ENCODE peak calls at places on chromosomes 16 and 17, in six cellular contexts. X, S, A, L, F and V are unnamed samples. For H3K9me3, the result is how much of the 10 kb centered on the place peaks cover.

GRCh38 chr16:18804540-18804939 is 3.2 kb upstream of the ARL6IP1 start:
- DNase-seq in L (no peak), F (no peak), X (peak), A (no peak), S (no peak), V (no peak)

GRCh38 chr16:871562-872330 is 71.2 kb upstream of the GNG13 start:
- DNase-seq in A (no peak), X (no peak), L (no peak), S (no peak), F (no peak), V (no peak)

GRCh38 chr16:30054959-30055553 is 10.5 kb upstream of the ALDOA start:
- DNase-seq in L (no peak), A (peak), S (peak), X (peak), F (no peak), V (peak)

GRCh38 chr17:82097187-82097918 is 683 bp downstream of the FASN start:
- DNase-seq in X (no peak), S (no peak), A (peak), F (peak), L (no peak), V (peak)

GRCh38 chr17:17325228-17325627 is 22.1 kb downstream of the NT5M start:
- DNase-seq in S (no peak), L (no peak), A (no peak), X (no peak), F (no peak), V (no peak)

GRCh38 chr17:51059781-51060180 is 60.9 kb downstream of the SPAG9 start:
- DNase-seq in L (no peak), X (no peak), F (peak), S (no peak), A (peak), V (peak)

GRCh38 chr17:20116683-20117309 is 107.6 kb downstream of the SPECC1 start:
- DNase-seq in L (peak), F (peak), A (no peak), S (no peak), X (peak), V (peak)

GRCh38 chr17:66135896-66136295 is 56.0 kb downstream of the CEP112 start:
- DNase-seq in X (no peak), A (peak), L (no peak), F (peak), S (no peak), V (peak)

GRCh38 chr16:70736454-70737376 is 50.9 kb upstream of the MTSS2 start:
- DNase-seq in L (no peak), A (no peak), S (no peak), X (no peak), F (peak), V (no peak)

GRCh38 chr16:83344014-83344413 is 463.8 kb upstream of the HSBP1 start:
- DNase-seq in L (no peak), F (peak), A (no peak), X (no peak), S (no peak), V (peak)

GRCh38 chr16:48936811-48937210 is 326.8 kb upstream of the N4BP1 start:
- DNase-seq in F (no peak), S (no peak), A (no peak), L (no peak), X (no peak), V (no peak)

GRCh38 chr17:80746262-80746935 is 201.8 kb downstream of the RPTOR start:
- DNase-seq in L (no peak), X (no peak), F (no peak), A (no peak), S (no peak), V (no peak)

GRCh38 chr17:17313350-17313991 is 10.3 kb downstream of the NT5M start:
- DNase-seq in X (peak), S (peak), F (no peak), A (peak), L (no peak), V (no peak)

GRCh38 chr17:80365001-80365965 is 49.7 kb upstream of the ENDOV start:
- DNase-seq in L (no peak), A (no peak), X (no peak), S (no peak), F (no peak), V (no peak)

GRCh38 chr16:66588981-66589713 is 9.9 kb downstream of the CMTM2 start:
- DNase-seq in A (no peak), X (peak), L (no peak), F (peak), S (peak), V (peak)

GRCh38 chr17:4678448-4679026 is 25.4 kb downstream of the PELP1 start:
- DNase-seq in X (no peak), L (no peak), A (peak), F (peak), S (no peak), V (peak)

GRCh38 chr17:22411185-22411784 is 719.0 kb downstream of the KCNJ18 start:
- DNase-seq in F (no peak), A (no peak), L (no peak), S (no peak), X (no peak), V (no peak)

GRCh38 chr16:3689731-3690130 is 27.6 kb downstream of the TRAP1 start:
- DNase-seq in A (peak), S (no peak), X (no peak), L (no peak), F (no peak), V (no peak)

GRCh38 chr17:49360796-49361128 is 1.3 kb downstream of the ZNF652 start:
- DNase-seq in A (no peak), F (peak), X (no peak), S (no peak), L (no peak), V (no peak)

GRCh38 chr17:46072998-46073397 is 73.9 kb downstream of the STH start:
- DNase-seq in L (no peak), A (no peak), S (no peak), X (no peak), F (peak), V (peak)

GRCh38 chr17:15255713-15256454 is 9.2 kb downstream of the PMP22 start:
- DNase-seq in L (no peak), X (no peak), A (peak), S (no peak), F (peak), V (no peak)

GRCh38 chr17:74547264-74547663 is 1.3 kb upstream of the CD300C start:
- DNase-seq in L (no peak), S (no peak), X (no peak), F (no peak), A (no peak), V (no peak)

GRCh38 chr17:49191407-49191916 is 18.9 kb downstream of the GNGT2 start:
- DNase-seq in F (no peak), S (no peak), A (no peak), X (no peak), L (no peak), V (no peak)

GRCh38 chr17:48570325-48571023 is 7.7 kb downstream of the HOXB4 start:
- DNase-seq in S (no peak), F (peak), A (no peak), L (no peak), X (peak), V (peak)

GRCh38 chr17:57880086-57880456 is 30.2 kb upstream of the MRPS23 start:
- DNase-seq in X (no peak), L (no peak), A (peak), F (no peak), S (no peak), V (no peak)

GRCh38 chr17:1323336-1323735 is 43.9 kb downstream of the TRARG1 start:
- DNase-seq in A (no peak), F (no peak), S (no peak), X (no peak), L (no peak), V (no peak)

GRCh38 chr17:77366558-77367245 is 225.9 kb downstream of the SEC14L1 start:
- DNase-seq in L (no peak), X (no peak), F (peak), A (no peak), S (peak), V (peak)

GRCh38 chr17:28473542-28473941 is at the start of gene SLC13A2:
- DNase-seq in A (no peak), S (no peak), X (peak), L (no peak), F (no peak), V (no peak)

GRCh38 chr16:57394444-57394843 is 10.1 kb upstream of the CCL17 start:
- DNase-seq in X (no peak), A (peak), L (no peak), S (no peak), F (no peak), V (no peak)

GRCh38 chr17:1639549-1639948 is 6.0 kb downstream of the SCARF1 start:
- DNase-seq in F (no peak), L (no peak), X (no peak), A (no peak), S (no peak), V (no peak)

GRCh38 chr17:12959441-12959840 is 58.4 kb downstream of the ELAC2 start:
- DNase-seq in F (peak), S (no peak), A (peak), X (no peak), L (no peak), V (no peak)

DNA sequence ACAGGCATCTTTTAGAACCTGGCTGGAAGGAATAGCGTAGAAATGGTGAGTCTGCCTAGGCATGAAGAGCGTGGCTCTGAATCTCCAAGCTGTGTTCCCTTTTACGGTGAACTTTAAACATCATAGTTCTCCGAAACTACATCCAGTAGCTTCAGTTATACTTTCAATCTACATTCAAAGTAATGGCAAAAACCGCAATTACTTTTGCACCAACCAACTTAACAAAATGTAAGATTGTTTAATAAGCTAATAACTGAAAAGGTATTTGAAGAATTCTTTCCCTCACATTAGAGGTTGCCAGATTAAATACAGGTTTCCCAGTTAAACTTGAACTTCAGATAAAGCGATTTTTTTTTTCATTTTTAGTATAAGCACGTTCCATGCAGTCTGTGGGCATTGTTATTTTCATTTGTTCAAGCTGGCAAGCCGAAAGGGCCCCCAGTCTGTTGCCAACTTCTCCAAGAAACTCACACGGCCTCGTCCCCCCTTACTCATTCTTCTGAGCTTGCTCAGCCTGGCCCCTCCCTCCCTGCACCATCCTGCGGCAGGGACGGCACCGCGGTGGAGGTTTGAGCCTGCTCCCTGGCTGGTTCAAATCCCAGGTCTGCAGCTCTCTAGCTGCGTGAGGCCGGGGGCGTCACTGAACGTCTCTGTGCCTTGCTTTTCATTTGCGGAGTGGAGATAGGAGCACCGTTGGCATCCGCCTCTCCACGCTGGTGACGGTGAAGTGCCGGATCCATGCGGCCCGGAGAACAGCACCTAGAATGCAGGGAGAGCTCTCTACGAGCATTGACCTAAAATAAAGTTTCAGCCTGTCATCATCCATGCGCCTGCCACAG is 3.5 kb upstream of the MTHFSD start:
- DNase-seq in F (no peak), L (no peak), S (no peak), A (no peak), X (no peak), V (no peak)
- H3K4me2 ChIP-seq in F (no peak), L (no peak), S (no peak), A (no peak), X (no peak), V (no peak)

GRCh38 chr17:67366193-67367157 is at the start of gene PSMD12:
- DNase-seq in S (peak), L (peak), F (peak), A (peak), X (peak), V (peak)

GRCh38 chr17:67360880-67361279 is 5.5 kb downstream of the PSMD12 start:
- DNase-seq in F (no peak), A (no peak), S (no peak), L (no peak), X (no peak), V (no peak)

GRCh38 chr17:67362173-67362572 is 4.2 kb downstream of the PSMD12 start:
- DNase-seq in S (no peak), A (no peak), X (no peak), L (no peak), F (no peak), V (no peak)

GRCh38 chr17:67364847-67365761 is 1.3 kb downstream of the PSMD12 start:
- DNase-seq in X (no peak), F (no peak), S (peak), A (no peak), L (no peak), V (no peak)

DNA sequence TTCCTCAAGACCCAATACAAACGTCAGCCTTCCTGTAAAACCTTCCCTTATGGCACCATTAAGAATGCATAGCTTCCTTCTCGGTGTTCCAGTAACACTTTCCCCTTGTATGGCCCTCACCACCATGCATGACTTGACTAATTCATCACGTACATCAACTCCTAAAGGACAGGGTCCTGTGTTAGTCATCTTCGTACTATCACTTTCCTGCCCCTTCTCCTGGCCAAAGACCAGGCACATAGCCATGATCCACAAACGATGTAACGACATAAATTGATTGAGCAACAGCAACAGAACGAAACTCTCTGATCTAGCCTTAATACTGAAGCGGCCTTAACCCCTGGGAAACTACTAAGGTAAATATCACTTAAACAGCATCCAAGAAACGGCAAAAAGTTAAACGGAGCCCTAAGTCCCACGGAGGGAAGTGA is 600 bp downstream of the PSMD12 start:
- DNase-seq in L (no peak), A (peak), X (no peak), S (no peak), F (peak), V (peak)
- H3K4ac ChIP-seq in L (peak), A (peak), X (no peak), S (peak), F (peak), V (peak)

GRCh38 chr16:53183442-53183841 is 128.7 kb downstream of the CHD9 start:
- DNase-seq in L (no peak), X (no peak), F (peak), S (no peak), A (no peak), V (no peak)
- H3K9me3 ChIP-seq in L (under half), X (under half), F (under half), S (under half), A (under half), V (under half)

DNA sequence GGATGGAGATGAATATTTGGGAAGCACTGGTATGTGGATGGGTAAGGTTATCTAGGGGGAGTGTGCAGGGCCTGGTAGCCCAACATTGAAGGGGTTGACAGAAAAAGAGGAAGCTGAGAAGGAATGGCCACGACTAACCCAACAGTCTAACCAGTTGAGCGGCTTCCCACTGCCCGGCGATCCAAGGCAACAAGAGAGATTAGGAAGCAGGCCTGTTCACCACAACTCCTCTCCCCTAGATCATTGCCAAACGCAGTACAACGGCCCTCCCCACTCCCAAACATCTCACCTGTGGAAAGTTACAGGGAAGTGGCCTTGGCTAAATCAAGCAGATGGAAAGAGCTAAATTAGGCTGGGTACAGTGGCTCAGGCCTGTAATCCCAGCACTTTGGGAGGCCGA is 11.2 kb upstream of the RANGRF start:
- DNase-seq in S (no peak), A (no peak), F (no peak), L (no peak), X (no peak), V (no peak)
- H3K4me2 ChIP-seq in S (no peak), A (no peak), F (no peak), L (no peak), X (no peak), V (no peak)

DNA sequence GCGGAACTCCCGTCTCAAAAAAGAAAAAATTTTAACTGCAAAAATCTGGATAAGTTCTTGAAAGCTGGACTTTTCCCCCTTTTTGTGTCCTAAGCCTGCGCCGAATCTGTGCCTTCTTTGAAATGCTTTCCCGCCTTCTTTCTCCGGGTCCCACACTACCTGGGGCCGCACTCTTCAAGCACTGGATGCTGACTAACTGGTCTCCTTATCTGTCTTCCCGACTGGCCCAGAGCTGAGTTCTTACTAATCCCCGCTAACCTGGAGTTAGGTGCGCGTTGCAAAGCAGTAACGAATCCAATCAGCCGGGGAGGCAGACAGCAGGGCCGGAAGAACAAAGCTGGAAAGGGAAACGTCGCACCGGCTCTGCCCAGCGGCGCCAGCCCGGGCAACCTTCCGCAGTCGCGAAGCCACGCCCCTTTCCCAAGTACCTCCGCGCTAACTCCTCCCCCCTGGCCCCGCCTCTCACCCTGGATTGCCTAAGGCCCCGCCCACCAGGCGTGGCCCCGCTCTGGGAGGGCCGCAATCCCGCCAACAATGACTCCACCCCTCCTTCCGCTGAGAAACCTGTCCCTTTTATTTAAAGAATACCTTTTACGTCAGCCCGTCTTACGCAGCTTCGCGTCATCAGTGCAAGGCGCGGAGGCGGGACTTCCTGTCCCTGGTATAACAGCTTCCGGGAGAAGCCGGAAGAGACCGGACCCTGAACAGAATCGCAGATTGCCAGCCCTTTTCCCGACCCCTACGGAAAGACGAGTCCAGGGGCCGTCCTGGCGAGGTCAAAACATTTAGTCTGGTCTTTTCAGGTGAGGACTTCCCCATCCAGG is at the start of gene TMUB2:
- DNase-seq in X (peak), L (peak), F (peak), A (peak), S (peak), V (peak)
- H3K4ac ChIP-seq in X (no peak), L (no peak), F (peak), A (peak), S (peak), V (peak)

DNA sequence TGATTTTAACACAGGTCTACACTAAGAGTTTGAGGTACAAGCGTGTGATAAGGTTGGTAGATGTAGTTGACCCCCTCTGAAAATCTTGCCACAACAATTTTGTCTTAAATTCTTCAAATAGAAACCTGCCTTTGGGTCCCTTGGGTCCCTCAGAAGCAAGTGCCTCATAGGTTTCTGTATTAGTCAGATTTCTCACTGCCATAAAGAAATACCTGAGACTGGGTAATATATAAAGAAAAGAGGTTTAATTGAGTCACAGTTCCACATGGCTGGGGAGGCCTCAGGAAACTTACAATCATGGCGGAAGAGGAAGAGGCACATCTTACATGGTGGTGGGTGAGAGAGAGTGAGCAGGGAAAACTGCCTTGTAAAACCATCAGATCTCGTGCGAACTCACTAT is 301.2 kb downstream of the MAP2K6 start:
- DNase-seq in F (no peak), S (no peak), X (no peak), A (no peak), L (no peak), V (no peak)
- H3K9me3 ChIP-seq in F (under half), S (under half), X (under half), A (under half), L (under half), V (under half)